ENCODE peak calls at places on chromosomes 1 and 21, in six cellular contexts. I, Q, J, K, W and Y are unnamed samples.

GRCh38 chr1:220734571-220735326 is 13.4 kb upstream of the MTARC2 start:
- DNase-seq in K (no peak), J (peak; percentile 26), W (no peak), Q (no peak), I (no peak), Y (no peak)

GRCh38 chr1:52632732-52633290 is at the start of gene SHISAL2A:
- DNase-seq in Q (peak; percentile 54), K (no peak), I (peak; percentile 82), J (peak; percentile 48), W (peak; percentile 87), Y (peak; percentile 57)

GRCh38 chr1:223670458-223671159 is 5.1 kb upstream of the CAPN8 start:
- DNase-seq in K (no peak), Q (no peak), W (peak; percentile 85), I (peak; percentile 64), J (peak; percentile 50), Y (no peak)

GRCh38 chr1:18635833-18636671 is 5.4 kb downstream of the PAX7 start:
- DNase-seq in W (peak; percentile 86), J (no peak), K (no peak), I (peak; percentile 78), Q (no peak), Y (no peak)

GRCh38 chr1:223253916-223254315 is 110.1 kb downstream of the SUSD4 start:
- DNase-seq in J (no peak), I (peak; percentile 32), K (no peak), W (no peak), Q (no peak), Y (no peak)

GRCh38 chr21:29018540-29018939 is 609 bp downstream of the RWDD2B start:
- DNase-seq in K (no peak), J (no peak), W (no peak), I (no peak), Q (no peak), Y (no peak)

GRCh38 chr1:214997685-214998084 is 84.9 kb upstream of the KCNK2 start:
- DNase-seq in I (no peak), J (no peak), W (no peak), Q (no peak), K (no peak), Y (no peak)

GRCh38 chr1:11882814-11883538 is 24.2 kb upstream of the NPPB start:
- DNase-seq in K (no peak), Q (no peak), W (peak; percentile 93), I (no peak), J (peak; percentile 69), Y (no peak)

GRCh38 chr1:163412216-163412615 is 90.5 kb downstream of the NUF2 start:
- DNase-seq in K (no peak), J (no peak), W (no peak), I (no peak), Q (no peak), Y (no peak)

GRCh38 chr1:199956005-199956404 is 71.5 kb upstream of the NR5A2 start:
- DNase-seq in K (no peak), J (peak; percentile 32), Q (no peak), I (no peak), W (no peak), Y (no peak)

DNA sequence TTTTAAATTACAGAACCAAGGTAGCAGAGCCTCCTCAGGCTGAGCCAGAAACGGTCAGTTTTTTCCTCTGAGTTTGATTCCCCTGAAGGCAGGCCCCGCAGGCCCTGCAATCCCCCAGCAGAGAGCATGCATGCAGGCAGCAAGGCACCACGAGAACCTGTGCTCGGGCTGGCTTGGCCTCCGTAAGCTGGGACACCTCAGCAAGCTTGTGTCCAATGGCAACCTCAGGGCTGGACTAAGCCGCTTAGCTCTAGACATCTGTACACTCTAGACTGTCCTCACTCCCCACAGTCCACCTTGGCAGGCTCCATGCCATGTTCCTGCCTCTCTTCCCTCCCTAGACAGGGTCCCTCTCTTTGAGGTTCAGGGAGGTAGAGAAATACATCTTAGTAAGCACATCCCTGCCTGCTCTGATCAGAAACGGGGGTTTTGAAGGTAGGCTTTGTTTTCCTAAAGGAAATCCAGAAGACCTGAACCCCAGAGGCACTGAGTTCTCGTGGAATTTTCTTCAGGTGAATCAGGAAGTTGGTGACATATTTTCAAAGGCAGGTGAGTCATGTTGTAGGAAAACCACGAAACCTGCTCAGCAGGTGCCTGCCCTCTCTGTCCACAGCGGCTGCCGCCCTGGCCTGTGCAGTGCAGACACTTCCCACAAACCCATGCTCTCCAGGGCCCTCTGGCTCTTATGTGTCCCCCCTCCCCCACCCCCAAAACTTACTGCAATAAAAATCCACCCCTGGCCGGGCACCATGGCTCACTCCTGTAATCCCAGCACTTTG is 6.9 kb downstream of the TMEM63A start:
- DNase-seq in K (no peak), I (no peak), W (no peak), Q (no peak), J (peak; percentile 78), Y (no peak)
- H3K4me1 ChIP-seq in K (peaks cover 29% of the 10 kb centered on the region), I (peaks cover 6% of the 10 kb centered on the region), W (peaks cover 20% of the 10 kb centered on the region), Q (peaks cover 57% of the 10 kb centered on the region), J (peaks cover 55% of the 10 kb centered on the region), Y (peaks cover 2% of the 10 kb centered on the region)

GRCh38 chr21:45030637-45031218 is 43.7 kb upstream of the ADARB1 start:
- DNase-seq in W (peak; percentile 55), K (peak; percentile 8), J (no peak), Q (no peak), I (peak; percentile 47), Y (no peak)
- H3K4me1 ChIP-seq in W (peaks cover 11% of the 10 kb centered on the region), K (peaks cover 15% of the 10 kb centered on the region), J (peaks cover 14% of the 10 kb centered on the region), Q (no peaks in the 10 kb centered on the region), I (peaks cover 36% of the 10 kb centered on the region), Y (no peaks in the 10 kb centered on the region)

DNA sequence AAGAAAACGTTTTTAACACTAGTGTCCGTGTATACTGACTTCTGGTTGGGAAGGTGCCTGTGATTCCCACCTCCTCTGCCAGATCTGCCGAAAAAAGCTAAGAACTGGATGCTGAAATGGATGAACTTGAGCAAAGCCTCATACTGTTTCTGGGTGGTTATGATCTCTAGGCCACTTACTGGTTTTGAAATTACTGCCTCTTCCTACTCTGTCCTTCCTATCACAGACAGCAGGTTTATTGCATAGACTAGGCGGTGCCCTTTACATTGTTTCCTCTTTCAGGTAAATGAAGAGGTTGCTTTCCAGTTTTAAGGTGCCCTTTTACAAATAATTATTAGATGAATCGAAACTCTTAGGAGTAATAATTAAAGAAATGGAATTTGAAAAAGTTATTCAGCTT is 27.5 kb downstream of the PEX14 start:
- DNase-seq in J (no peak), Q (no peak), K (no peak), I (no peak), W (no peak), Y (no peak)
- H3K4me1 ChIP-seq in J (peaks cover 10% of the 10 kb centered on the region), Q (peaks cover 1% of the 10 kb centered on the region), K (no peaks in the 10 kb centered on the region), I (no peaks in the 10 kb centered on the region), W (no peaks in the 10 kb centered on the region), Y (no peaks in the 10 kb centered on the region)

GRCh38 chr1:154404511-154404931 is 622 bp upstream of the IL6R start:
- DNase-seq in I (no peak), Q (peak; percentile 8), J (no peak), W (peak; percentile 52), K (no peak), Y (no peak)
- H3K4me1 ChIP-seq in I (peaks cover 8% of the 10 kb centered on the region), Q (peaks cover 69% of the 10 kb centered on the region), J (peaks cover 40% of the 10 kb centered on the region), W (peaks cover 15% of the 10 kb centered on the region), K (peaks cover 33% of the 10 kb centered on the region), Y (peaks cover 23% of the 10 kb centered on the region)